ENCODE peak calls at places on chromosomes 6 and 20, in five cellular contexts. C, D, K, O and Y are unnamed samples.
A peak's percentile ranks its signal among the peaks of the same experiment; 100 is the strongest.

GRCh38 chr6:44630125-44631028 is 242.9 kb downstream of the CDC5L start:
- DNase-seq in K (no peak), O (no peak), D (peak; percentile 76), C (peak; percentile 14), Y (no peak)

GRCh38 chr6:110408891-110409290 is 6.5 kb downstream of the DDO start:
- DNase-seq in D (peak; percentile 69), K (no peak), C (no peak), O (no peak), Y (no peak)

GRCh38 chr6:145733770-145734169 is 1.6 kb downstream of the EPM2A start:
- DNase-seq in K (no peak), O (no peak), C (peak; percentile 8), D (no peak), Y (no peak)

GRCh38 chr20:10253750-10254149 is 35.1 kb downstream of the SNAP25 start:
- DNase-seq in K (no peak), O (no peak), C (no peak), D (no peak), Y (no peak)

GRCh38 chr6:106973018-106973840 is 1.3 kb downstream of the CD24 start:
- DNase-seq in C (peak; percentile 12), D (peak; percentile 79), O (no peak), K (no peak), Y (peak; percentile 29)

GRCh38 chr6:33642897-33643296 is 21.8 kb downstream of the ITPR3 start:
- DNase-seq in C (no peak), K (no peak), O (no peak), D (peak; percentile 58), Y (no peak)

GRCh38 chr6:107123501-107123900 is 8.2 kb upstream of the BEND3 start:
- DNase-seq in D (no peak), K (no peak), C (no peak), O (no peak), Y (no peak)

GRCh38 chr6:154606457-154606856 is 96.0 kb upstream of the CNKSR3 start:
- DNase-seq in O (no peak), D (no peak), K (no peak), C (no peak), Y (no peak)

GRCh38 chr6:98843274-98844243 is 9.2 kb downstream of the POU3F2 start:
- DNase-seq in K (no peak), O (no peak), C (no peak), D (no peak), Y (no peak)

GRCh38 chr6:116406678-116407345 is 36.1 kb downstream of the DSE start:
- DNase-seq in K (no peak), D (no peak), C (no peak), O (no peak), Y (no peak)

GRCh38 chr6:36169023-36170007 is 27.2 kb upstream of the BRPF3 start:
- DNase-seq in O (no peak), C (no peak), D (no peak), K (no peak), Y (no peak)

GRCh38 chr20:2140561-2140960 is 38.9 kb downstream of the STK35 start:
- DNase-seq in D (no peak), C (no peak), O (no peak), K (peak; percentile 88), Y (no peak)

DNA sequence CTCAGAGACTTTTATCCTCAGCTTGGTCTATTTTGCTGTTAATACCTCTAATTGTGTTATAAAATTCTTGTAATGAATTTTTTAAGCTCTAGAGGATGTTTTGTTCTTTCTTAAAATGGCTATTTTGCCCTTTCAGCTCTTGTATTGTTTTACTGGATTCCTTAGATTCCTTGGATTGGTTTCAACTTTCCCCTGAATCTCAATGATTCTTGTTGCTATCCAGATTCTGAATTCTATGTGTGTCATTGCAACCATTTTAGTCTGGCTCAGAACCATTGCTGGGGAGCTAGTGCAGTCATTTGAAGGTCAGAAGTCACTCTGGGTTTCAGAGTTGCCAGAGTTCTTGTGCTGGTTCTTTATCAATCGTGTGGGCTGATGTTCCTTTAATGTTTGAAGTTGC is 37.1 kb downstream of the OTOR start:
- DNase-seq in D (no peak), C (no peak), K (no peak), O (no peak), Y (no peak)
- H3K4me1 ChIP-seq in D (no peaks in the 10 kb centered on the region), C (no peaks in the 10 kb centered on the region), K (no peaks in the 10 kb centered on the region), O (no peaks in the 10 kb centered on the region), Y (no peaks in the 10 kb centered on the region)

GRCh38 chr20:24950836-24951525 is 1.9 kb downstream of the CST7 start:
- DNase-seq in O (no peak), D (no peak), K (no peak), C (no peak), Y (peak; percentile 49)

GRCh38 chr20:24948939-24949679 is at the start of gene CST7:
- DNase-seq in C (peak; percentile 77), K (no peak), D (no peak), O (no peak), Y (peak; percentile 59)

GRCh38 chr20:24951536-24952047 is 2.5 kb downstream of the CST7 start:
- DNase-seq in O (no peak), D (no peak), C (no peak), K (no peak), Y (no peak)

GRCh38 chr20:24949756-24950127 is 673 bp downstream of the CST7 start:
- DNase-seq in D (no peak), C (no peak), K (no peak), O (no peak), Y (no peak)

GRCh38 chr20:24950128-24950835 is 1.2 kb downstream of the CST7 start:
- DNase-seq in C (no peak), D (no peak), K (no peak), O (no peak), Y (peak; percentile 14)
- H3K4me3 ChIP-seq in C (peak overlapping the region; percentile 51), D (no peak overlapping the region), K (no peak overlapping the region), O (no peak overlapping the region), Y (no peak overlapping the region)

DNA sequence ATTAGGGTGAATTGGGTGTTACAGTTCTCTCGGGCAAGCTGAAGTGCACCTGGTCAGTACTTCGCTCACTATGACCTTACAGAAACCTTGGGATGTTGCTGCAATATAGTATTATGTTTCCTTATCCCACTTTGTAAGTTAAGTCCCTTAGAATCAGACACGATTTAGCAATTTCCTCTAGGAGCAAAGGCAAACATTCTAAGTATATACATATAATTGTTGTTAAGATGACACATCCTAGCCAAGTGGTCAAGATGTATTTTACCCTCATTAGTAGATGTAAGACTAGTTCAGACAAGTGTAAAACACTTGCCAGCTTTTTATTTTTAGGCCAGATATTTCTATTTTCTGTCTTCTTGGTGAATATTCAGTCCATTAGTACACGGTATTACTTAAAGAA is 31.1 kb upstream of the RGS17 start:
- DNase-seq in K (no peak), D (no peak), O (no peak), C (no peak), Y (no peak)
- H3K27ac ChIP-seq in K (no peak overlapping the region), D (no peak overlapping the region), O (no peak overlapping the region), C (no peak overlapping the region), Y (no peak overlapping the region)

DNA sequence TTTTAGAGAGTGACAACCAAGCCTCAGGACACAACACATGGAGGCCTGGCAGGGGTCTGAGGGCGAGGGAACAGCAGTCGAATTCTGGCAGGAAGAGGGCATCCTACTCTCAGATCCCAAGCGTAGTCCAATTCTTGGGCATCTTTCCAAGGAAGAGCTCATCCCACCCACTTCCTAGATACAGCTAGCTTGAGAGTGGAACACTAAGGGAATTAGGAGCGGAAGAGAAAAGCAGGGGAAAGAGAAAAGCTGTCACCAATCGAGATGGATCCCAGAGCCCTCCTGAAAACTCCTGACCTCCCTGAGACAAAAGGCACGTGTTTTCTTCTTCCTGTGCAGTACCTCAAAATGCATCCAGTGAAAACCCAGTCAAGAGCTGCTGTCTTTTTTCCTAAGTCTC is 67.1 kb downstream of the GFOD1 start:
- DNase-seq in O (no peak), D (peak; percentile 30), C (no peak), K (no peak), Y (no peak)
- H3K4me1 ChIP-seq in O (no peaks in the 10 kb centered on the region), D (peaks cover 11% of the 10 kb centered on the region), C (peaks cover 6% of the 10 kb centered on the region), K (peaks cover 20% of the 10 kb centered on the region), Y (peaks cover 10% of the 10 kb centered on the region)

GRCh38 chr20:63738687-63739128 is 868 bp upstream of the SLC2A4RG start:
- DNase-seq in O (no peak), K (peak; percentile 74), C (peak; percentile 64), D (peak; percentile 78), Y (peak; percentile 87)
- H3K4me3 ChIP-seq in O (peak overlapping the region; percentile 57), K (no peak overlapping the region), C (peak overlapping the region; percentile 78), D (no peak overlapping the region), Y (peak overlapping the region; percentile 39)

DNA sequence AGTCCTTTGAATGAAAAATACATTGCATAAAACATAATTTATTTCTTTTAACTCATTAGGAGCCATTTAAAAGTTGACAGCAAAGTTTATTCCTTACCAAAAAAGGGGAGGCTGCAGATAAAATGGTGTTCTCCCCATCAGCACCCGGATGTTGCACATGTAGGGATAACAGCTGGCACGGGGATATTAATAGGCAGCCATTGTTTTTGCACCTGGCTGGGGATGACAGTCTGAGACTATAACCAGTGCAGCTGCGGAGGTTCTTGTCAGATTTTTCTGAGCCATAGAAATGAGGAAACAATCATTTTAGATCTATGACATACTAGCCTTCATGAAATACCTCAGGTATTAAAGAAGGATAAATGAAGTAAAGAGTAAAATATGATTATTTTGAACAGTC is 20.1 kb upstream of the HECA start:
- DNase-seq in O (no peak), D (no peak), C (no peak), K (no peak), Y (no peak)
- H3K27ac ChIP-seq in O (no peak overlapping the region), D (no peak overlapping the region), C (no peak overlapping the region), K (no peak overlapping the region), Y (no peak overlapping the region)

GRCh38 chr6:159117541-159117940 is 51.7 kb upstream of the FNDC1 start:
- DNase-seq in O (no peak), K (peak; percentile 52), D (no peak), C (no peak), Y (no peak)
- H3K4me1 ChIP-seq in O (no peaks in the 10 kb centered on the region), K (peaks cover 32% of the 10 kb centered on the region), D (no peaks in the 10 kb centered on the region), C (no peaks in the 10 kb centered on the region), Y (no peaks in the 10 kb centered on the region)

GRCh38 chr20:12762725-12763124 is 246.0 kb upstream of the SPTLC3 start:
- DNase-seq in O (no peak), C (no peak), K (no peak), D (peak; percentile 29), Y (no peak)
- H3K4me3 ChIP-seq in O (no peak overlapping the region), C (no peak overlapping the region), K (no peak overlapping the region), D (no peak overlapping the region), Y (no peak overlapping the region)

DNA sequence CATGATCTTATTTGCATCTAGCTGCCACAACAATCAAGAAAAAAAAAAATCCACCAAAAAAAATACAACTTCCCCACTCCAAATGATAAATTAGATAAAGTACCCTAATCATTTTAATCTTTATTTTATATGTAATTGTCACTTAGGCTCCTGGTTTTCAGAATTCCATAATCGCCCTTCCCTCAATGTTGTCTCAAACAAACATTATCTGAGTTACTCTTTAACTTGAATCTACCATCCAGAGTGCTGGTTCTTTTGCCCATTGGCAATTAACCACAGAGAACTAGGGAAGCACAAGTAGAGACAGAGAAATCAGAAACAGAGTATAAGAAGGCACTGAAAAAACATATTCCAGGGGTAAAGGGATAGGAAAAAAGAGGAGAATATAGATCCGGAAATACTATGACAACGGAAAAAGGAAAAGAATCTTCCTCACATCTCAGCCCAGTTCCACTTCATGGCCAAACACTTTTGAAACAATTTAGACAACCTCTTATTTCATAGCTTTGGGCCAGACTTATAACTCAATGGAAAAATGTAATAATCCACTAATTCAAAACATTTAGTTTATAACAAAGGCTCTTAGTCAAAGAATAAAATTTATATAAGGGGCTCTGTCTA is 861 bp upstream of the NHSL1 start:
- DNase-seq in K (no peak), O (no peak), D (no peak), C (peak; percentile 76), Y (no peak)
- H3K27ac ChIP-seq in K (no peak overlapping the region), O (no peak overlapping the region), D (no peak overlapping the region), C (peak overlapping the region; percentile 84), Y (peak overlapping the region; percentile 6)